ENCODE peak calls at places on chromosomes 3 and 15, in eight cellular contexts. R, M, L, F, N, T, X and P are unnamed samples.

GRCh38 chr3:192570315-192570714 is 157.0 kb downstream of the FGF12 start:
- DNase-seq in R (no peak), M (no peak), L (no peak), F (no peak), N (no peak), T (no peak), X (no peak), P (no peak)

GRCh38 chr3:26018889-26019288 is 229.0 kb downstream of the OXSM start:
- DNase-seq in R (no peak), M (no peak), L (no peak), F (no peak), N (no peak), T (no peak), X (no peak), P (no peak)

GRCh38 chr3:105862217-105862616 is 6.6 kb downstream of the CBLB start:
- DNase-seq in R (no peak), M (no peak), L (no peak), F (no peak), N (no peak), T (no peak), X (no peak), P (no peak)

GRCh38 chr3:135034881-135035440 is 239.9 kb downstream of the EPHB1 start:
- DNase-seq in R (no peak), M (no peak), L (no peak), F (no peak), N (no peak), T (no peak), X (no peak), P (no peak)

GRCh38 chr15:96088592-96088991 is 241.9 kb upstream of the NR2F2 start:
- DNase-seq in R (no peak), M (no peak), L (no peak), F (no peak), N (no peak), T (no peak), X (no peak), P (no peak)

GRCh38 chr15:77504310-77504709 is 83.6 kb downstream of the HMG20A start:
- DNase-seq in R (no peak), M (peak), L (no peak), F (no peak), N (no peak), T (no peak), X (no peak), P (no peak)

GRCh38 chr3:74559301-74559700 is 55.2 kb downstream of the CNTN3 start:
- DNase-seq in R (no peak), M (no peak), L (no peak), F (no peak), N (no peak), T (no peak), X (no peak), P (no peak)

GRCh38 chr3:149382091-149382467 is 4.6 kb upstream of the TM4SF1 start:
- DNase-seq in R (no peak), M (no peak), L (no peak), F (no peak), N (no peak), T (no peak), X (peak), P (no peak)

GRCh38 chr3:189778340-189778950 is 147.3 kb downstream of the TP63 start:
- DNase-seq in R (no peak), M (no peak), L (no peak), F (no peak), N (no peak), T (no peak), X (no peak), P (no peak)

GRCh38 chr3:64612082-64612860 is 75.5 kb downstream of the ADAMTS9 start:
- DNase-seq in R (no peak), M (peak), L (no peak), F (peak), N (peak), T (no peak), X (no peak), P (no peak)

GRCh38 chr3:148255981-148256969 is 441.4 kb upstream of the AGTR1 start:
- DNase-seq in R (no peak), M (no peak), L (no peak), F (no peak), N (no peak), T (no peak), X (no peak), P (no peak)

GRCh38 chr3:59150039-59150438 is 100.2 kb upstream of the CFAP20DC start:
- DNase-seq in R (no peak), M (no peak), L (no peak), F (no peak), N (no peak), T (no peak), X (no peak), P (no peak)

GRCh38 chr15:26772588-26773484 is at the start of gene GABRB3:
- DNase-seq in R (no peak), M (no peak), L (no peak), F (peak), N (peak), T (no peak), X (peak), P (no peak)

GRCh38 chr15:46681901-46682300 is 1035.4 kb upstream of the SEMA6D start:
- DNase-seq in R (no peak), M (no peak), L (no peak), F (no peak), N (no peak), T (no peak), X (no peak), P (no peak)

GRCh38 chr3:152219225-152219624 is 49.5 kb upstream of the MBNL1 start:
- DNase-seq in R (no peak), M (no peak), L (no peak), F (no peak), N (no peak), T (no peak), X (no peak), P (no peak)

GRCh38 chr3:157493627-157494550 is 9.3 kb downstream of the VEPH1 start:
- DNase-seq in R (peak), M (no peak), L (no peak), F (no peak), N (no peak), T (no peak), X (peak), P (peak)

GRCh38 chr15:35003928-35004327 is 15.8 kb upstream of the ZNF770 start:
- DNase-seq in R (no peak), M (no peak), L (no peak), F (no peak), N (no peak), T (no peak), X (no peak), P (no peak)

GRCh38 chr3:171306631-171307030 is 153.6 kb downstream of the TNIK start:
- DNase-seq in R (peak), M (peak), L (no peak), F (peak), N (no peak), T (peak), X (no peak), P (no peak)

GRCh38 chr3:194287392-194287791 is 63.7 kb downstream of the CPN2 start:
- DNase-seq in R (no peak), M (no peak), L (no peak), F (peak), N (no peak), T (no peak), X (no peak), P (no peak)

GRCh38 chr3:184291044-184291737 is 7.8 kb upstream of the PSMD2 start:
- DNase-seq in R (no peak), M (no peak), L (no peak), F (no peak), N (no peak), T (no peak), X (no peak), P (no peak)

GRCh38 chr15:99090011-99090699 is 14.7 kb upstream of the SYNM start:
- DNase-seq in R (no peak), M (peak), L (no peak), F (no peak), N (no peak), T (no peak), X (no peak), P (no peak)

GRCh38 chr15:77021803-77022381 is 27.0 kb downstream of the PSTPIP1 start:
- DNase-seq in R (no peak), M (no peak), L (peak), F (no peak), N (no peak), T (no peak), X (no peak), P (no peak)

GRCh38 chr3:100158877-100159563 is 44.7 kb upstream of the FILIP1L start:
- DNase-seq in R (no peak), M (no peak), L (no peak), F (peak), N (no peak), T (no peak), X (no peak), P (no peak)

GRCh38 chr3:15606434-15606891 is 4.9 kb downstream of the BTD start:
- DNase-seq in R (no peak), M (peak), L (no peak), F (no peak), N (no peak), T (no peak), X (no peak), P (no peak)

GRCh38 chr15:82536409-82537350 is 3.6 kb downstream of the RPS17 start:
- DNase-seq in R (peak), M (no peak), L (no peak), F (no peak), N (no peak), T (no peak), X (no peak), P (no peak)

GRCh38 chr15:72146934-72147333 is 28.7 kb downstream of the SENP8 start:
- DNase-seq in R (no peak), M (no peak), L (no peak), F (no peak), N (no peak), T (no peak), X (no peak), P (no peak)

GRCh38 chr15:82850242-82850591 is 40.8 kb downstream of the WHAMM start:
- DNase-seq in R (peak), M (no peak), L (no peak), F (peak), N (no peak), T (no peak), X (no peak), P (peak)

GRCh38 chr3:144259267-144259666 is 287.6 kb downstream of the DIPK2A start:
- DNase-seq in R (no peak), M (no peak), L (no peak), F (no peak), N (no peak), T (no peak), X (no peak), P (no peak)

GRCh38 chr3:40768536-40768935 is 243.8 kb downstream of the ZNF621 start:
- DNase-seq in R (no peak), M (no peak), L (no peak), F (no peak), N (no peak), T (no peak), X (no peak), P (no peak)

GRCh38 chr3:50375200-50375931 is 16.0 kb upstream of the TMEM115 start:
- DNase-seq in R (no peak), M (no peak), L (no peak), F (no peak), N (no peak), T (no peak), X (no peak), P (peak)

GRCh38 chr15:48602358-48603122 is 43.0 kb downstream of the FBN1 start:
- DNase-seq in R (no peak), M (no peak), L (no peak), F (no peak), N (no peak), T (no peak), X (no peak), P (no peak)

GRCh38 chr15:85837011-85837433 is 42.3 kb upstream of the KLHL25 start:
- DNase-seq in R (no peak), M (peak), L (no peak), F (no peak), N (no peak), T (peak), X (peak), P (no peak)
- TF ChIP-seq POLR2A in R (no peak), M (peak), L (no peak), F (no peak), N (no peak), T (no peak), X (no peak), P (no peak)

DNA sequence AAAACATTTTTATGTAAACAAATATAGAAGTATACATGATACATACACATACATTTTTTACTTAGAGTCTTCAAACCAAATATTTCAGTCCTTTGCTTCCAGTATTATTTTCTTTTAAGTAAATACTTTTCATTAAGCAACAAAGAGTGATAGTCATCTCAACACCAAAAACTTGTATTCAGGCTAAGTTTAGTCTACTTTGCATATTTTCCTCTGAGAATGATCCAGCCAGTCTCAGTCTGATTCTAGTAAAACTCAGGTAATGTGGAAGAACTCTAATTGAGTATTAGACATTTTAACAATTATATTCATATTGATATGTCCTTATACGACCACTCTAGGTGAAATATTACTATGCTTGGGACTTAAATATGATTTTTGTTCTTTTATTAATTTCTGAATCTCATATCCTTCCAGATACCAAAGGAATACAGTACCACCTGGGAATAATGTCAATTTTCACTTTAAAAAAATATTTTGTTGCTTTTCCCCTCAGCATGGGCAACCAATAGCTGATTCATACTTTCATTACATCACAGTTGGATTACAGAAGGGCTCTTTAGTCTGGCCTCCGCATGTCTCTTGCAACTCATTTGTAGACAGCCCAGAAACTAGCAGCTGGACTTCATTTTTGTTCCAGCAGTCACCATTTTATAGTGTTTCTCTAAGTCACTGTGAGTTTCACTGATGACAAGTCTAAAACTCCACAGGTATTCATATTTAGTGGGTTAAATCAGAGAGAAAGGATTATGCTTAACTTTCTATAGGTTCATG is 390.4 kb downstream of the ZBTB20 start:
- DNase-seq in R (no peak), M (no peak), L (no peak), F (no peak), N (no peak), T (peak), X (no peak), P (no peak)
- TF ChIP-seq POLR2A in R (no peak), M (no peak), L (no peak), F (peak), N (no peak), T (no peak), X (no peak), P (no peak)

GRCh38 chr15:62791694-62792093 is 250.9 kb upstream of the TPM1 start:
- DNase-seq in R (no peak), M (no peak), L (no peak), F (no peak), N (no peak), T (no peak), X (no peak), P (no peak)
- TF ChIP-seq POLR2A in R (no peak), M (no peak), L (no peak), F (no peak), N (no peak), T (no peak), X (no peak), P (no peak)

GRCh38 chr3:31357451-31357850 is 175.3 kb upstream of the STT3B start:
- DNase-seq in R (no peak), M (no peak), L (no peak), F (no peak), N (no peak), T (no peak), X (no peak), P (no peak)
- TF ChIP-seq POLR2A in R (no peak), M (no peak), L (no peak), F (no peak), N (no peak), T (no peak), X (no peak), P (no peak)

GRCh38 chr3:61251174-61251972 is at the start of gene FHIT:
- DNase-seq in R (peak), M (peak), L (peak), F (peak), N (peak), T (peak), X (peak), P (peak)
- TF ChIP-seq POLR2A in R (peak), M (peak), L (no peak), F (no peak), N (peak), T (no peak), X (no peak), P (peak)

GRCh38 chr15:32636908-32637567 is 4.5 kb upstream of the SCG5 start:
- DNase-seq in R (no peak), M (no peak), L (no peak), F (no peak), N (no peak), T (no peak), X (no peak), P (no peak)
- TF ChIP-seq POLR2A in R (no peak), M (no peak), L (no peak), F (no peak), N (no peak), T (no peak), X (no peak), P (no peak)

DNA sequence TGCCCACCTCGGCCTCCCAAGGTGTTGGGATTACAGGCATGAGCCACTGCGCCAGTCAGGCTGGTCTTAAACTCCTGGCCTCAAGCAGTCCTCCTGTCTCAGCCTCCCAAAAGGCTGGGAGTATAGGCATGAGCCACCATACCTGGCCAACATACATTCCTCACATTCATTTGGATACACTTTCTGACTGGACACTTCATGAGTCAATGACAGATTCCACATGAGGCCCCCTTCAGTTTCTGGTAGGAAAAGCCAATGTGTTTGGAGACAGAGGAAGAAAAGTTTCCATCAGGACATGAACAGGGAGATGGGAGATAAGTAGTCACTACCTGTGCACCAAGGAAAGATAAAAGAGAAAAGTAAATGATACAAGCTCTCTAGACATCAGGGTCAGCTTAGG is 49.4 kb upstream of the GSK3B start:
- DNase-seq in R (no peak), M (no peak), L (no peak), F (no peak), N (no peak), T (no peak), X (no peak), P (no peak)
- TF ChIP-seq POLR2A in R (no peak), M (no peak), L (no peak), F (no peak), N (no peak), T (no peak), X (no peak), P (no peak)

DNA sequence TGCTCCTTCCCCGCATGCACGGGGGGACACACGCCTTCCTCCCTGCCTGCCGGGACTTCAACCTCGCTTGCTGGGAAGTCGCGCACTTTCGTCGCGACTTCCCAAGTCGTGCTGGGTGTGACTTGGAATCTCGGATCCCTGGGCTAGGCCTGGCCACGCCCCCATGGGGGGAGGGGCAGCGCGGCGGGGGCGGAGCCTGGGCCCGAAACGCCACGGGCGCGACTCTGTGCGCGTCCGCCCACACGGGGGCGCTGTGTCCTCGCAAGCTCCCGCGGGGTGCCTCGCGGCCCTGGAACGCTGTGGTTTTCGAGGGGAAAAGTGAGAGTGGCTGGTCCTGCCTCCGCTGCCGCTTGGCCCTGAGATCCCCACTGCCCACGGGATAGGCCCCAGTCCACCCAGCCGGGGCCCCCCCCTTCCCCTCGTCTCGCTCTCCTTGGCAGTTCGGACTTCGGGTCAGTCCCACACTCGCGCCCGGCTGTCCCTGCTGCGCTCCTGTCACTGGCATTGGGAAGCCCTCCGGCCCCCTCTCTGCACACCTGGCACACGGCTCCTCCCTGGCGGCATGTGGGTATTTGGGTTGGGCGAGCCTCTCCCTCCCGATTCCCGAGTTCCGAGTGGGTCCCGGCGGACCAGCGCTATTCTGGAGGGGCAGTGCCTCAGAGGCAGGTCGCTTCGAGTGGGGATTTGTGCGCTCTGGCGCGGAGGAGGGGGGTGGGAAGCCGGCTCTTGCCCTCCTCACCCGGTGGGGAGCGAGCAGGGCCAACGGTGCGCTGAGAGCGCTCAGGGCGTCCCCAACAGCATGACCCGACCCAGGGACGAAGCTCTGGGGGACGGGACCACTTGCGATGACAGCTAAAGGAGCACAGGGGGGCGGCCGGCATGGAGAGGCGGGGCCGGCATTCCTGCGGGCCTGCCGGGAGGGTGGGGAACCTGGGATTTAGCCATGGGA is 23.6 kb downstream of the SEC61A1 start:
- DNase-seq in R (peak), M (peak), L (peak), F (peak), N (peak), T (peak), X (peak), P (peak)
- TF ChIP-seq POLR2A in R (no peak), M (no peak), L (no peak), F (peak), N (no peak), T (no peak), X (no peak), P (peak)